ENCODE peak calls at places on chromosomes 7 and 10, in nine cellular contexts. One of them, this sample, is unnamed.

GRCh38 chr7:112079671-112080070 is 126.5 kb downstream of the DOCK4 start:
- DNase-seq in H54: no peak
- DNase-seq in thyroid gland: no peak
- DNase-seq in right lobe of liver: no peak
- DNase-seq in IMR-90: peak
- DNase-seq in body of pancreas: no peak
- DNase-seq in A549: no peak
- DNase-seq in Peyer's patch: no peak
- DNase-seq in GM12878: no peak
- DNase-seq in this sample: no peak

GRCh38 chr7:158299607-158300006 is 288.0 kb downstream of the PTPRN2 start:
- DNase-seq in thyroid gland: no peak
- DNase-seq in Peyer's patch: no peak
- DNase-seq in IMR-90: no peak
- DNase-seq in A549: no peak
- DNase-seq in body of pancreas: no peak
- DNase-seq in H54: no peak
- DNase-seq in right lobe of liver: no peak
- DNase-seq in GM12878: no peak
- DNase-seq in this sample: no peak

GRCh38 chr7:137882261-137882668 is 35.5 kb upstream of the DGKI start:
- DNase-seq in Peyer's patch: no peak
- DNase-seq in H54: peak
- DNase-seq in IMR-90: peak
- DNase-seq in A549: peak
- DNase-seq in body of pancreas: no peak
- DNase-seq in thyroid gland: no peak
- DNase-seq in right lobe of liver: no peak
- DNase-seq in GM12878: peak
- DNase-seq in this sample: no peak

GRCh38 chr7:112411186-112411795 is 39.0 kb upstream of the IFRD1 start:
- DNase-seq in thyroid gland: peak
- DNase-seq in A549: peak
- DNase-seq in right lobe of liver: no peak
- DNase-seq in GM12878: no peak
- DNase-seq in body of pancreas: peak
- DNase-seq in IMR-90: peak
- DNase-seq in Peyer's patch: no peak
- DNase-seq in H54: no peak
- DNase-seq in this sample: no peak

GRCh38 chr7:157397751-157398691 is 61.2 kb downstream of the DNAJB6 start:
- DNase-seq in A549: peak
- DNase-seq in H54: no peak
- DNase-seq in Peyer's patch: no peak
- DNase-seq in IMR-90: peak
- DNase-seq in GM12878: no peak
- DNase-seq in body of pancreas: peak
- DNase-seq in thyroid gland: peak
- DNase-seq in right lobe of liver: no peak
- DNase-seq in this sample: no peak

GRCh38 chr10:5639066-5639465 is 27.3 kb downstream of the ASB13 start:
- DNase-seq in body of pancreas: no peak
- DNase-seq in Peyer's patch: no peak
- DNase-seq in right lobe of liver: no peak
- DNase-seq in H54: no peak
- DNase-seq in thyroid gland: no peak
- DNase-seq in IMR-90: no peak
- DNase-seq in GM12878: no peak
- DNase-seq in A549: no peak
- DNase-seq in this sample: no peak

GRCh38 chr7:138125119-138125518 is 48.9 kb downstream of the AKR1D1 start:
- DNase-seq in A549: peak
- DNase-seq in right lobe of liver: no peak
- DNase-seq in body of pancreas: no peak
- DNase-seq in IMR-90: no peak
- DNase-seq in Peyer's patch: no peak
- DNase-seq in GM12878: no peak
- DNase-seq in thyroid gland: no peak
- DNase-seq in H54: peak
- DNase-seq in this sample: no peak

GRCh38 chr7:1136841-1137516 is 23.0 kb downstream of the ZFAND2A start:
- DNase-seq in GM12878: no peak
- DNase-seq in H54: no peak
- DNase-seq in Peyer's patch: no peak
- DNase-seq in IMR-90: no peak
- DNase-seq in A549: peak
- DNase-seq in body of pancreas: no peak
- DNase-seq in thyroid gland: no peak
- DNase-seq in right lobe of liver: no peak
- DNase-seq in this sample: no peak

GRCh38 chr10:88157981-88158465 is 294.6 kb downstream of the PTEN start:
- DNase-seq in right lobe of liver: no peak
- DNase-seq in A549: peak
- DNase-seq in GM12878: no peak
- DNase-seq in Peyer's patch: no peak
- DNase-seq in H54: peak
- DNase-seq in body of pancreas: no peak
- DNase-seq in thyroid gland: no peak
- DNase-seq in IMR-90: peak
- DNase-seq in this sample: peak

GRCh38 chr10:90373911-90374310 is 483.9 kb downstream of the HTR7 start:
- DNase-seq in Peyer's patch: no peak
- DNase-seq in GM12878: no peak
- DNase-seq in body of pancreas: no peak
- DNase-seq in thyroid gland: no peak
- DNase-seq in IMR-90: no peak
- DNase-seq in H54: no peak
- DNase-seq in right lobe of liver: no peak
- DNase-seq in A549: no peak
- DNase-seq in this sample: no peak

GRCh38 chr7:46848944-46849343 is 733.0 kb downstream of the TNS3 start:
- DNase-seq in H54: no peak
- DNase-seq in A549: no peak
- DNase-seq in right lobe of liver: no peak
- DNase-seq in body of pancreas: no peak
- DNase-seq in thyroid gland: no peak
- DNase-seq in Peyer's patch: no peak
- DNase-seq in GM12878: no peak
- DNase-seq in IMR-90: peak
- DNase-seq in this sample: no peak

GRCh38 chr10:66892833-66893232 is 33.0 kb upstream of the LRRTM3 start:
- DNase-seq in body of pancreas: no peak
- DNase-seq in A549: no peak
- DNase-seq in GM12878: no peak
- DNase-seq in H54: no peak
- DNase-seq in thyroid gland: no peak
- DNase-seq in Peyer's patch: no peak
- DNase-seq in IMR-90: no peak
- DNase-seq in right lobe of liver: no peak
- DNase-seq in this sample: no peak

GRCh38 chr10:125123363-125124113 is 36.8 kb downstream of the CTBP2 start:
- DNase-seq in right lobe of liver: peak
- DNase-seq in GM12878: no peak
- DNase-seq in thyroid gland: peak
- DNase-seq in H54: peak
- DNase-seq in IMR-90: peak
- DNase-seq in Peyer's patch: no peak
- DNase-seq in A549: peak
- DNase-seq in body of pancreas: peak
- DNase-seq in this sample: peak

GRCh38 chr7:20440472-20441105 is 109.9 kb downstream of the ITGB8 start:
- DNase-seq in GM12878: no peak
- DNase-seq in H54: no peak
- DNase-seq in right lobe of liver: no peak
- DNase-seq in IMR-90: peak
- DNase-seq in Peyer's patch: no peak
- DNase-seq in A549: peak
- DNase-seq in thyroid gland: peak
- DNase-seq in body of pancreas: peak
- DNase-seq in this sample: no peak

GRCh38 chr10:48454302-48455054 is 148.0 kb downstream of the MAPK8 start:
- DNase-seq in right lobe of liver: no peak
- DNase-seq in IMR-90: no peak
- DNase-seq in H54: no peak
- DNase-seq in body of pancreas: peak
- DNase-seq in Peyer's patch: no peak
- DNase-seq in thyroid gland: peak
- DNase-seq in A549: no peak
- DNase-seq in GM12878: no peak
- DNase-seq in this sample: no peak

GRCh38 chr7:2166625-2167280 is 66.0 kb downstream of the MAD1L1 start:
- DNase-seq in right lobe of liver: no peak
- DNase-seq in A549: no peak
- DNase-seq in IMR-90: no peak
- DNase-seq in body of pancreas: no peak
- DNase-seq in Peyer's patch: no peak
- DNase-seq in H54: no peak
- DNase-seq in thyroid gland: no peak
- DNase-seq in GM12878: no peak
- DNase-seq in this sample: no peak

GRCh38 chr7:26434974-26435373 is 143.3 kb downstream of the SNX10 start:
- DNase-seq in Peyer's patch: no peak
- DNase-seq in H54: no peak
- DNase-seq in right lobe of liver: no peak
- DNase-seq in A549: no peak
- DNase-seq in IMR-90: no peak
- DNase-seq in body of pancreas: no peak
- DNase-seq in GM12878: no peak
- DNase-seq in thyroid gland: no peak
- DNase-seq in this sample: no peak

GRCh38 chr10:75739454-75740143 is 308.2 kb downstream of the LRMDA start:
- DNase-seq in IMR-90: no peak
- DNase-seq in GM12878: no peak
- DNase-seq in A549: no peak
- DNase-seq in thyroid gland: no peak
- DNase-seq in right lobe of liver: no peak
- DNase-seq in H54: no peak
- DNase-seq in Peyer's patch: no peak
- DNase-seq in body of pancreas: no peak
- DNase-seq in this sample: no peak

GRCh38 chr10:663844-664243 is 25.6 kb downstream of the DIP2C start:
- DNase-seq in body of pancreas: peak
- DNase-seq in thyroid gland: no peak
- DNase-seq in IMR-90: no peak
- DNase-seq in Peyer's patch: no peak
- DNase-seq in H54: no peak
- DNase-seq in A549: no peak
- DNase-seq in GM12878: no peak
- DNase-seq in right lobe of liver: peak
- DNase-seq in this sample: no peak

GRCh38 chr7:101239191-101239950 is 1.8 kb upstream of the CLDN15 start:
- DNase-seq in body of pancreas: no peak
- DNase-seq in right lobe of liver: peak
- DNase-seq in thyroid gland: no peak
- DNase-seq in GM12878: no peak
- DNase-seq in Peyer's patch: no peak
- DNase-seq in A549: no peak
- DNase-seq in IMR-90: no peak
- DNase-seq in H54: no peak
- DNase-seq in this sample: no peak

GRCh38 chr7:101237206-101238067 is at the start of gene CLDN15:
- DNase-seq in IMR-90: peak
- DNase-seq in A549: no peak
- DNase-seq in Peyer's patch: no peak
- DNase-seq in H54: no peak
- DNase-seq in GM12878: no peak
- DNase-seq in thyroid gland: peak
- DNase-seq in right lobe of liver: peak
- DNase-seq in body of pancreas: peak
- DNase-seq in this sample: peak

GRCh38 chr7:101239951-101240220 is 2.3 kb upstream of the CLDN15 start:
- DNase-seq in GM12878: no peak
- DNase-seq in thyroid gland: no peak
- DNase-seq in right lobe of liver: no peak
- DNase-seq in H54: no peak
- DNase-seq in IMR-90: no peak
- DNase-seq in A549: no peak
- DNase-seq in Peyer's patch: no peak
- DNase-seq in body of pancreas: no peak
- DNase-seq in this sample: no peak

GRCh38 chr7:101240226-101241014 is 2.8 kb upstream of the CLDN15 start:
- DNase-seq in H54: no peak
- DNase-seq in right lobe of liver: no peak
- DNase-seq in GM12878: no peak
- DNase-seq in IMR-90: no peak
- DNase-seq in thyroid gland: no peak
- DNase-seq in A549: no peak
- DNase-seq in Peyer's patch: no peak
- DNase-seq in body of pancreas: no peak
- DNase-seq in this sample: no peak

GRCh38 chr7:101238226-101239182 is 902 bp upstream of the CLDN15 start:
- DNase-seq in H54: no peak
- DNase-seq in right lobe of liver: peak
- DNase-seq in IMR-90: no peak
- DNase-seq in body of pancreas: peak
- DNase-seq in Peyer's patch: no peak
- DNase-seq in A549: no peak
- DNase-seq in GM12878: no peak
- DNase-seq in thyroid gland: no peak
- DNase-seq in this sample: no peak
- TF ChIP-seq POLR2A in H54: no peak
- TF ChIP-seq POLR2A in right lobe of liver: no peak
- TF ChIP-seq POLR2A in IMR-90: no peak
- TF ChIP-seq POLR2A in body of pancreas: peak
- TF ChIP-seq POLR2A in Peyer's patch: peak
- TF ChIP-seq POLR2A in A549: no peak
- TF ChIP-seq POLR2A in GM12878: no peak
- TF ChIP-seq POLR2A in thyroid gland: no peak
- TF ChIP-seq POLR2A in this sample: no peak

GRCh38 chr7:30594055-30594539 is 581 bp upstream of the GARS1 start:
- DNase-seq in right lobe of liver: peak
- DNase-seq in Peyer's patch: peak
- DNase-seq in thyroid gland: peak
- DNase-seq in GM12878: peak
- DNase-seq in IMR-90: peak
- DNase-seq in A549: peak
- DNase-seq in H54: peak
- DNase-seq in body of pancreas: peak
- DNase-seq in this sample: no peak
- TF ChIP-seq POLR2A in right lobe of liver: no peak
- TF ChIP-seq POLR2A in Peyer's patch: no peak
- TF ChIP-seq POLR2A in thyroid gland: no peak
- TF ChIP-seq POLR2A in GM12878: no peak
- TF ChIP-seq POLR2A in IMR-90: no peak
- TF ChIP-seq POLR2A in A549: no peak
- TF ChIP-seq POLR2A in H54: no peak
- TF ChIP-seq POLR2A in body of pancreas: no peak
- TF ChIP-seq POLR2A in this sample: no peak

GRCh38 chr10:99233000-99233679 is 2.5 kb downstream of the HPSE2 start:
- DNase-seq in Peyer's patch: no peak
- DNase-seq in body of pancreas: no peak
- DNase-seq in A549: no peak
- DNase-seq in thyroid gland: no peak
- DNase-seq in H54: no peak
- DNase-seq in IMR-90: no peak
- DNase-seq in GM12878: no peak
- DNase-seq in right lobe of liver: no peak
- DNase-seq in this sample: no peak
- TF ChIP-seq POLR2A in Peyer's patch: no peak
- TF ChIP-seq POLR2A in body of pancreas: no peak
- TF ChIP-seq POLR2A in A549: no peak
- TF ChIP-seq POLR2A in thyroid gland: no peak
- TF ChIP-seq POLR2A in H54: no peak
- TF ChIP-seq POLR2A in IMR-90: no peak
- TF ChIP-seq POLR2A in GM12878: no peak
- TF ChIP-seq POLR2A in right lobe of liver: no peak
- TF ChIP-seq POLR2A in this sample: no peak

GRCh38 chr10:12605580-12606405 is 256.4 kb downstream of the CAMK1D start:
- DNase-seq in body of pancreas: peak
- DNase-seq in H54: peak
- DNase-seq in IMR-90: peak
- DNase-seq in thyroid gland: peak
- DNase-seq in Peyer's patch: peak
- DNase-seq in GM12878: no peak
- DNase-seq in A549: peak
- DNase-seq in right lobe of liver: peak
- DNase-seq in this sample: peak
- TF ChIP-seq POLR2A in body of pancreas: peak
- TF ChIP-seq POLR2A in H54: no peak
- TF ChIP-seq POLR2A in IMR-90: no peak
- TF ChIP-seq POLR2A in thyroid gland: no peak
- TF ChIP-seq POLR2A in Peyer's patch: no peak
- TF ChIP-seq POLR2A in GM12878: peak
- TF ChIP-seq POLR2A in A549: no peak
- TF ChIP-seq POLR2A in right lobe of liver: peak
- TF ChIP-seq POLR2A in this sample: no peak